ENCODE peak calls at places on chromosomes 1 and 21, in eight cellular contexts. One of them, this sample, is unnamed.

GRCh38 chr1:113390871-113391642 is 742 bp downstream of the MAGI3 start:
- DNase-seq in left ventricle myocardium inferior: peak; percentile 48
- DNase-seq in suprapubic skin: peak; percentile 85
- DNase-seq in cardiac muscle cell: peak; percentile 39
- DNase-seq in esophagus squamous epithelium: peak; percentile 4
- DNase-seq in CD8-positive, alpha-beta T cell: peak; percentile 30
- DNase-seq in pancreas: peak; percentile 69
- DNase-seq in heart right ventricle: peak; percentile 28
- DNase-seq in this sample: peak; percentile 68

GRCh38 chr1:209349372-209350324 is 233.9 kb upstream of the CAMK1G start:
- DNase-seq in left ventricle myocardium inferior: no peak
- DNase-seq in suprapubic skin: no peak
- DNase-seq in cardiac muscle cell: no peak
- DNase-seq in esophagus squamous epithelium: no peak
- DNase-seq in CD8-positive, alpha-beta T cell: no peak
- DNase-seq in pancreas: no peak
- DNase-seq in heart right ventricle: no peak
- DNase-seq in this sample: no peak

GRCh38 chr21:44436111-44436611 is 19.1 kb upstream of the LRRC3 start:
- DNase-seq in left ventricle myocardium inferior: peak; percentile 7
- DNase-seq in suprapubic skin: peak; percentile 71
- DNase-seq in cardiac muscle cell: no peak
- DNase-seq in esophagus squamous epithelium: no peak
- DNase-seq in CD8-positive, alpha-beta T cell: no peak
- DNase-seq in pancreas: no peak
- DNase-seq in heart right ventricle: no peak
- DNase-seq in this sample: no peak

GRCh38 chr1:51517361-51518032 is 1.6 kb downstream of the EPS15 start:
- DNase-seq in left ventricle myocardium inferior: no peak
- DNase-seq in suprapubic skin: no peak
- DNase-seq in cardiac muscle cell: no peak
- DNase-seq in esophagus squamous epithelium: no peak
- DNase-seq in CD8-positive, alpha-beta T cell: no peak
- DNase-seq in pancreas: no peak
- DNase-seq in heart right ventricle: no peak
- DNase-seq in this sample: no peak

GRCh38 chr1:172674831-172675613 is 16.1 kb downstream of the FASLG start:
- DNase-seq in left ventricle myocardium inferior: no peak
- DNase-seq in suprapubic skin: no peak
- DNase-seq in cardiac muscle cell: no peak
- DNase-seq in esophagus squamous epithelium: no peak
- DNase-seq in CD8-positive, alpha-beta T cell: no peak
- DNase-seq in pancreas: no peak
- DNase-seq in heart right ventricle: no peak
- DNase-seq in this sample: peak; percentile 52

GRCh38 chr1:152907686-152908601 is at the start of gene IVL:
- DNase-seq in left ventricle myocardium inferior: no peak
- DNase-seq in suprapubic skin: no peak
- DNase-seq in cardiac muscle cell: no peak
- DNase-seq in esophagus squamous epithelium: no peak
- DNase-seq in CD8-positive, alpha-beta T cell: no peak
- DNase-seq in pancreas: no peak
- DNase-seq in heart right ventricle: no peak
- DNase-seq in this sample: no peak

GRCh38 chr1:209661081-209661480 is 8.9 kb upstream of the LAMB3 start:
- DNase-seq in left ventricle myocardium inferior: no peak
- DNase-seq in suprapubic skin: no peak
- DNase-seq in cardiac muscle cell: no peak
- DNase-seq in esophagus squamous epithelium: no peak
- DNase-seq in CD8-positive, alpha-beta T cell: no peak
- DNase-seq in pancreas: no peak
- DNase-seq in heart right ventricle: no peak
- DNase-seq in this sample: no peak

GRCh38 chr1:229135773-229136172 is 135.1 kb upstream of the RAB4A start:
- DNase-seq in left ventricle myocardium inferior: no peak
- DNase-seq in suprapubic skin: no peak
- DNase-seq in cardiac muscle cell: no peak
- DNase-seq in esophagus squamous epithelium: no peak
- DNase-seq in CD8-positive, alpha-beta T cell: no peak
- DNase-seq in pancreas: no peak
- DNase-seq in heart right ventricle: no peak
- DNase-seq in this sample: no peak

GRCh38 chr1:179177182-179177581 is 52.3 kb downstream of the ABL2 start:
- DNase-seq in left ventricle myocardium inferior: no peak
- DNase-seq in suprapubic skin: no peak
- DNase-seq in cardiac muscle cell: peak; percentile 11
- DNase-seq in esophagus squamous epithelium: no peak
- DNase-seq in CD8-positive, alpha-beta T cell: no peak
- DNase-seq in pancreas: no peak
- DNase-seq in heart right ventricle: peak; percentile 30
- DNase-seq in this sample: no peak

GRCh38 chr1:75502776-75503175 is 108.1 kb downstream of the SLC44A5 start:
- DNase-seq in left ventricle myocardium inferior: no peak
- DNase-seq in suprapubic skin: no peak
- DNase-seq in cardiac muscle cell: no peak
- DNase-seq in esophagus squamous epithelium: no peak
- DNase-seq in CD8-positive, alpha-beta T cell: no peak
- DNase-seq in pancreas: no peak
- DNase-seq in heart right ventricle: no peak
- DNase-seq in this sample: no peak

GRCh38 chr1:214111796-214112195 is 124.0 kb downstream of the PROX1 start:
- DNase-seq in left ventricle myocardium inferior: no peak
- DNase-seq in suprapubic skin: no peak
- DNase-seq in cardiac muscle cell: no peak
- DNase-seq in esophagus squamous epithelium: no peak
- DNase-seq in CD8-positive, alpha-beta T cell: no peak
- DNase-seq in pancreas: no peak
- DNase-seq in heart right ventricle: no peak
- DNase-seq in this sample: no peak

GRCh38 chr1:61925591-61926298 is 183.5 kb downstream of the PATJ start:
- DNase-seq in left ventricle myocardium inferior: no peak
- DNase-seq in suprapubic skin: no peak
- DNase-seq in cardiac muscle cell: no peak
- DNase-seq in esophagus squamous epithelium: no peak
- DNase-seq in CD8-positive, alpha-beta T cell: no peak
- DNase-seq in pancreas: no peak
- DNase-seq in heart right ventricle: no peak
- DNase-seq in this sample: no peak

GRCh38 chr1:104630567-104630966 is 880.9 kb downstream of the AMY1C start:
- DNase-seq in left ventricle myocardium inferior: no peak
- DNase-seq in suprapubic skin: no peak
- DNase-seq in cardiac muscle cell: no peak
- DNase-seq in esophagus squamous epithelium: no peak
- DNase-seq in CD8-positive, alpha-beta T cell: no peak
- DNase-seq in pancreas: no peak
- DNase-seq in heart right ventricle: no peak
- DNase-seq in this sample: no peak

DNA sequence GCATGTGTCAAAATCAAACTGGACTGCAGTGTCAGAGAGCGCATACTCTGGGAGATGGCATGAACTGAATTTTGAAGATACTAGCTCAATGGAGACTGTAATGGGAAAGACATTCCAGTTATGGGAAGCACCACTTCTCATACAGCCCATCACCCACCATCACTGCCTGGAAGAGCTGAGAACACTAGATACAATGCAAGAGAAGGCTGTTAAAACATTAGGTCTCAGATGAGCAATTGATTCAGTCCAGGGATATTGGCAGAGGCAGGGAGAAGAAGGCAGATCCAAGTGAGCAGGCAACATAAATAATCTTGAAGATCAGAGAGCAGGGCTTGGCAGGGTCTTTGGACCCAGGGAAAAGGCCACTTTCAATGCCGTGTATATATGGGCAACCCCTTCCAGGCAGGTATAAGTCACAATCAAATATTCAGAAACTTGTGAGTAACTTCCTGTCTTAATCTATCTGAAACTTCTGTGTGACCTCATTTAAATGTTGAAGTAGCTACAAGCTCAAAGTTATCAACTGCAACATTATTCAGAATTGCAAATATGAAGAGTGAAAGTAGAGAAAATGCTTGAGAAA is 290.3 kb upstream of the SGIP1 start:
- DNase-seq in left ventricle myocardium inferior: no peak
- DNase-seq in suprapubic skin: no peak
- DNase-seq in cardiac muscle cell: no peak
- DNase-seq in esophagus squamous epithelium: no peak
- DNase-seq in CD8-positive, alpha-beta T cell: no peak
- DNase-seq in pancreas: no peak
- DNase-seq in heart right ventricle: no peak
- DNase-seq in this sample: peak; percentile 24
- H3K4me1 ChIP-seq in left ventricle myocardium inferior: no peaks in the 10 kb centered on the region
- H3K4me1 ChIP-seq in suprapubic skin: no peaks in the 10 kb centered on the region
- H3K4me1 ChIP-seq in cardiac muscle cell: no peaks in the 10 kb centered on the region
- H3K4me1 ChIP-seq in esophagus squamous epithelium: no peaks in the 10 kb centered on the region
- H3K4me1 ChIP-seq in CD8-positive, alpha-beta T cell: peaks cover 12% of the 10 kb centered on the region
- H3K4me1 ChIP-seq in pancreas: no peaks in the 10 kb centered on the region
- H3K4me1 ChIP-seq in heart right ventricle: no peaks in the 10 kb centered on the region
- H3K4me1 ChIP-seq in this sample: peaks cover 53% of the 10 kb centered on the region

GRCh38 chr1:64514197-64514765 is 44.4 kb downstream of the CACHD1 start:
- DNase-seq in left ventricle myocardium inferior: no peak
- DNase-seq in suprapubic skin: no peak
- DNase-seq in cardiac muscle cell: peak; percentile 31
- DNase-seq in esophagus squamous epithelium: no peak
- DNase-seq in CD8-positive, alpha-beta T cell: no peak
- DNase-seq in pancreas: no peak
- DNase-seq in heart right ventricle: no peak
- DNase-seq in this sample: no peak

GRCh38 chr1:64515427-64515826 is 45.5 kb downstream of the CACHD1 start:
- DNase-seq in left ventricle myocardium inferior: peak; percentile 42
- DNase-seq in suprapubic skin: no peak
- DNase-seq in cardiac muscle cell: no peak
- DNase-seq in esophagus squamous epithelium: no peak
- DNase-seq in CD8-positive, alpha-beta T cell: no peak
- DNase-seq in pancreas: peak; percentile 58
- DNase-seq in heart right ventricle: peak; percentile 49
- DNase-seq in this sample: no peak

GRCh38 chr1:64511054-64511453 is 41.1 kb downstream of the CACHD1 start:
- DNase-seq in left ventricle myocardium inferior: no peak
- DNase-seq in suprapubic skin: no peak
- DNase-seq in cardiac muscle cell: no peak
- DNase-seq in esophagus squamous epithelium: no peak
- DNase-seq in CD8-positive, alpha-beta T cell: no peak
- DNase-seq in pancreas: no peak
- DNase-seq in heart right ventricle: no peak
- DNase-seq in this sample: no peak

GRCh38 chr1:64516301-64516700 is 46.4 kb downstream of the CACHD1 start:
- DNase-seq in left ventricle myocardium inferior: no peak
- DNase-seq in suprapubic skin: no peak
- DNase-seq in cardiac muscle cell: no peak
- DNase-seq in esophagus squamous epithelium: no peak
- DNase-seq in CD8-positive, alpha-beta T cell: no peak
- DNase-seq in pancreas: no peak
- DNase-seq in heart right ventricle: no peak
- DNase-seq in this sample: no peak

GRCh38 chr1:64513557-64513956 is 43.6 kb downstream of the CACHD1 start:
- DNase-seq in left ventricle myocardium inferior: no peak
- DNase-seq in suprapubic skin: no peak
- DNase-seq in cardiac muscle cell: no peak
- DNase-seq in esophagus squamous epithelium: no peak
- DNase-seq in CD8-positive, alpha-beta T cell: no peak
- DNase-seq in pancreas: no peak
- DNase-seq in heart right ventricle: no peak
- DNase-seq in this sample: no peak
- H3K4me1 ChIP-seq in left ventricle myocardium inferior: peaks cover 71% of the 10 kb centered on the region
- H3K4me1 ChIP-seq in suprapubic skin: peaks cover 54% of the 10 kb centered on the region
- H3K4me1 ChIP-seq in cardiac muscle cell: peaks cover 47% of the 10 kb centered on the region
- H3K4me1 ChIP-seq in esophagus squamous epithelium: peaks cover 75% of the 10 kb centered on the region
- H3K4me1 ChIP-seq in CD8-positive, alpha-beta T cell: peaks cover 3% of the 10 kb centered on the region
- H3K4me1 ChIP-seq in pancreas: peaks cover 34% of the 10 kb centered on the region
- H3K4me1 ChIP-seq in heart right ventricle: no peaks in the 10 kb centered on the region
- H3K4me1 ChIP-seq in this sample: no peaks in the 10 kb centered on the region

GRCh38 chr1:54325705-54326461 is 80.3 kb downstream of the SSBP3 start:
- DNase-seq in left ventricle myocardium inferior: no peak
- DNase-seq in suprapubic skin: no peak
- DNase-seq in cardiac muscle cell: no peak
- DNase-seq in esophagus squamous epithelium: no peak
- DNase-seq in CD8-positive, alpha-beta T cell: no peak
- DNase-seq in pancreas: no peak
- DNase-seq in heart right ventricle: peak; percentile 38
- DNase-seq in this sample: no peak
- H3K4me1 ChIP-seq in left ventricle myocardium inferior: peaks cover 90% of the 10 kb centered on the region
- H3K4me1 ChIP-seq in suprapubic skin: peaks cover 88% of the 10 kb centered on the region
- H3K4me1 ChIP-seq in cardiac muscle cell: peaks cover 82% of the 10 kb centered on the region
- H3K4me1 ChIP-seq in esophagus squamous epithelium: peaks cover 100% of the 10 kb centered on the region
- H3K4me1 ChIP-seq in CD8-positive, alpha-beta T cell: peaks cover 37% of the 10 kb centered on the region
- H3K4me1 ChIP-seq in pancreas: peaks cover 12% of the 10 kb centered on the region
- H3K4me1 ChIP-seq in heart right ventricle: peaks cover 30% of the 10 kb centered on the region
- H3K4me1 ChIP-seq in this sample: no peaks in the 10 kb centered on the region

GRCh38 chr1:117000142-117000541 is 1.4 kb upstream of the CD101 start:
- DNase-seq in left ventricle myocardium inferior: no peak
- DNase-seq in suprapubic skin: no peak
- DNase-seq in cardiac muscle cell: no peak
- DNase-seq in esophagus squamous epithelium: no peak
- DNase-seq in CD8-positive, alpha-beta T cell: no peak
- DNase-seq in pancreas: no peak
- DNase-seq in heart right ventricle: no peak
- DNase-seq in this sample: no peak
- H3K4me1 ChIP-seq in left ventricle myocardium inferior: no peaks in the 10 kb centered on the region
- H3K4me1 ChIP-seq in suprapubic skin: no peaks in the 10 kb centered on the region
- H3K4me1 ChIP-seq in cardiac muscle cell: no peaks in the 10 kb centered on the region
- H3K4me1 ChIP-seq in esophagus squamous epithelium: no peaks in the 10 kb centered on the region
- H3K4me1 ChIP-seq in CD8-positive, alpha-beta T cell: peaks cover 46% of the 10 kb centered on the region
- H3K4me1 ChIP-seq in pancreas: no peaks in the 10 kb centered on the region
- H3K4me1 ChIP-seq in heart right ventricle: no peaks in the 10 kb centered on the region
- H3K4me1 ChIP-seq in this sample: peaks cover 14% of the 10 kb centered on the region